ENCODE peak calls at places on chromosomes 16 and 17, in six cellular contexts. B is cardiac muscle cell, K is PC-9, Y is thoracic aorta, L is testis, S is Peyer's patch. U is an unnamed sample.

GRCh38 chr17:74772071-74772470 is 4.1 kb downstream of the NAT9 start:
- DNase-seq in S (no peak), L (no peak), Y (no peak), B (no peak), K (no peak), U (no peak)

GRCh38 chr16:48279199-48279598 is 31.9 kb upstream of the ABCC11 start:
- DNase-seq in S (no peak), K (no peak), L (no peak), B (no peak), Y (no peak), U (no peak)

GRCh38 chr16:48676836-48677235 is 66.9 kb upstream of the N4BP1 start:
- DNase-seq in S (no peak), B (peak; percentile 42), Y (no peak), L (no peak), K (no peak), U (no peak)

GRCh38 chr17:73757324-73757942 is 113.2 kb upstream of the SDK2 start:
- DNase-seq in K (no peak), Y (no peak), B (no peak), L (peak; percentile 36), S (no peak), U (no peak)

GRCh38 chr17:31724619-31725018 is 134.4 kb downstream of the COPRS start:
- DNase-seq in Y (no peak), B (peak; percentile 50), K (no peak), L (no peak), S (no peak), U (peak; percentile 63)

GRCh38 chr16:84724619-84725307 is 25.0 kb downstream of the USP10 start:
- DNase-seq in Y (no peak), B (no peak), K (no peak), S (no peak), L (no peak), U (no peak)

GRCh38 chr17:78535285-78536197 is 41.7 kb downstream of the DNAH17 start:
- DNase-seq in B (no peak), S (no peak), L (no peak), K (peak; percentile 84), Y (no peak), U (no peak)

GRCh38 chr16:48526058-48526957 is 83.7 kb downstream of the N4BP1 start:
- DNase-seq in S (peak; percentile 89), L (no peak), K (peak; percentile 74), Y (no peak), B (no peak), U (no peak)

GRCh38 chr17:1485748-1486376 is 6.6 kb downstream of the MYO1C start:
- DNase-seq in L (peak; percentile 61), Y (no peak), K (no peak), B (peak; percentile 69), S (peak; percentile 85), U (peak; percentile 89)

DNA sequence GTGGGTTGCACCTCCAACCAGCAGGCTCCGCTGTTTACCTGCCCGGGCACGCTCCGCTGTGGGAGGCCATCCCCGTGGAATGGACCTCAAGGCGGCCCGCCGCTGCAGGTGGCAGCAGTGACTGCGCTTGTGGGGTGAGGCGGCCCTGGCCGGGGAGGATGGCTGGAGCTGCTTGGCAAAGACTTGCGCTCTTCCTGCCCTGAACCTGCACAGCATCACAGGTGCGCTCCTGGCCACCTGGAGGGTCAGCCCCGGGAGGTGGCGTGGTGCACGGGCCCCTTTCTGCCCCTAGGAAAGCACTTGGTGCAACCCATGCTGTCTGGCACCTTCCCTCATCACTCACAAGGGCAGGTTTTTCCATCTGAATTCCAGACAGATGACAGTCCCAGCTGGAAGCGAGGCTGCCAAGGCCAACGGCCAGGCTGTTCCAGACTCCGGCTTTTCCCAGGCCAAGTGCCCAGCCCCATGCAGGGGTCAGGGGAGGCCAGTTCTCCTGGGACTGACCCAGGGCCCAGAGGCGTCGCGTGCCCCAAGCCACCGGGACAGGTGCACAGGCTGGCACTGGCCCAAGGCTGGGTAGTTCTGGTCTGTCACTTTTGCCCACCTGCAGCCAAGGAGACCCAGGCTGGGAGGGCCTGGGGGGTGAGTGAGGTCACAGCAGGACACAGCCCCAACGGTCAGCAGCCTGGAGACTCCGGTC is 13.3 kb downstream of the UTS2R start:
- DNase-seq in Y (peak; percentile 45), S (no peak), K (peak; percentile 46), B (no peak), L (peak; percentile 73), U (peak; percentile 31)
- H3K4me3 ChIP-seq in Y (peak overlapping the region; percentile 30), S (no peak overlapping the region), K (no peak overlapping the region), B (no peak overlapping the region), L (no peak overlapping the region), U (peak overlapping the region; percentile 16)

GRCh38 chr17:38429476-38430100 is 1.3 kb downstream of the ARHGAP23 start:
- DNase-seq in B (no peak), K (peak; percentile 58), S (no peak), Y (no peak), L (no peak), U (no peak)

GRCh38 chr17:38430316-38430715 is 2.1 kb downstream of the ARHGAP23 start:
- DNase-seq in L (no peak), K (no peak), Y (no peak), S (no peak), B (peak; percentile 78), U (no peak)

GRCh38 chr17:38430822-38431221 is 2.6 kb downstream of the ARHGAP23 start:
- DNase-seq in L (no peak), K (no peak), B (no peak), S (no peak), Y (no peak), U (no peak)

GRCh38 chr17:38434178-38434665 is 6.0 kb downstream of the ARHGAP23 start:
- DNase-seq in S (no peak), K (no peak), Y (no peak), L (no peak), B (no peak), U (no peak)

GRCh38 chr17:38431343-38432145 is 3.3 kb downstream of the ARHGAP23 start:
- DNase-seq in Y (no peak), L (no peak), K (no peak), S (no peak), B (no peak), U (no peak)
- H3K4me1 ChIP-seq in Y (peaks cover 34% of the 10 kb centered on the region), L (peaks cover 38% of the 10 kb centered on the region), K (peaks cover 27% of the 10 kb centered on the region), S (peaks cover 6% of the 10 kb centered on the region), B (peaks cover 11% of the 10 kb centered on the region), U (peaks cover 33% of the 10 kb centered on the region)

DNA sequence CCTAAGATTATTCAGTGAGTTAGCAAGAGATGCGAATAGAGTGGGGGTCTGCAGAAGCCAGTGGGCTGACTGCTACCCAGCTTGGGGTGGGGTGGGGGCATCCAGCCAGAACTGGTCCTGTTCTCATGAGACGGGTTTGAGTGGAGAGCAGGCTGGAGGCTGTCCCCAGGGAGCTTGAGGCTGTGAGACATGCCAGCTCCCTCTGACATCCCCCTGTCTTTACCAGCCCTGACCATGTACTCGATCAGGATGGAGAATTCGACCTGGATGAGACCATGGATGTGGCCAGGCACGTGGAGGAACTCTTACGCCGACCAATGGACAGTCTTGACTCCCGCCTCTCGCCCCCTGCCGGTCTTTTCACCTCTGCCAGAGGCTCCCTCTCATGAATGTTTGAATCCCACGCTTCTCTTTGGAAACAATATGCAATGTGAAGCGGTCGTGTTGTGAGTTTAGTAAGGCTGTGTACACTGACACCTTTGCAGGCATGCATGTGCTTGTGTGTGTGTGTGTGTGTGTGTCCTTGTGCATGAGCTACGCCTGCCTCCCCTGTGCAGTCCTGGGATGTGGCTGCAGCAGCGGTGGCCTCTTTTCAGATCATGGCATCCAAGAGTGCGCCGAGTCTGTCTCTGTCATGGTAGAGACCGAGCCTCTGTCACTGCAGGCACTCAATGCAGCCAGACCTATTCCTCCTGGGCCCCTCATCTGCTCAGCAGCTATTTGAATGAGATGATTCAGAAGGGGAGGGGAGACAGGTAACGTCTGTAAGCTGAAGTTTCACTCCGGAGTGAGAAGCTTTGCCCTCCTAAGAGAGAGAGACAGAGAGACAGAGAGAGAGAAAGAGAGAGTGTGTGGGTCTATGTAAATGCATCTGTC is 22.2 kb downstream of the STAT5A start:
- DNase-seq in Y (no peak), S (no peak), B (no peak), K (no peak), L (no peak), U (no peak)
- H3K27ac ChIP-seq in Y (peak overlapping the region; percentile 66), S (peak overlapping the region; percentile 85), B (peak overlapping the region; percentile 59), K (no peak overlapping the region), L (peak overlapping the region; percentile 80), U (peak overlapping the region; percentile 68)

DNA sequence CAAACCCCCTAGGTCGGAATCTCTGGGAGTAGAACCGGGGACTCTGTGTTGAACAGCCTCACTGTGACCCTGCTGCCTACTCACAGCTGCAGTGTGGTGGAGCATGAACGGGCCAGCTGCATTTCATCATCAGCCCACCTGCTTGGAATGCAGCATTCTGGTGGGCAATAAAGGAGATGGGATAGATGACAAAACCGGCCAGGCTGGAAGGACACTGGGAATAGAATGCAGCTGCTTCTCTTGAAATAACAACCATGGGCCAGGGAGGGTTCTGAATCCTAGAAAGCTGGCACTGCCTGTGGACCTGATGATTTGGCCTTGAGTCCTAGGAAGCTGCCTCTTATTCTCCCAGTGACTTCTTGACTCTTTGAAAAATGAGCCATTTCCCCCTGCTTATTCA is 23.5 kb downstream of the CFAP97D1 start:
- DNase-seq in K (no peak), B (no peak), Y (no peak), L (no peak), S (no peak), U (no peak)
- H3K4me3 ChIP-seq in K (no peak overlapping the region), B (no peak overlapping the region), Y (no peak overlapping the region), L (no peak overlapping the region), S (no peak overlapping the region), U (no peak overlapping the region)

DNA sequence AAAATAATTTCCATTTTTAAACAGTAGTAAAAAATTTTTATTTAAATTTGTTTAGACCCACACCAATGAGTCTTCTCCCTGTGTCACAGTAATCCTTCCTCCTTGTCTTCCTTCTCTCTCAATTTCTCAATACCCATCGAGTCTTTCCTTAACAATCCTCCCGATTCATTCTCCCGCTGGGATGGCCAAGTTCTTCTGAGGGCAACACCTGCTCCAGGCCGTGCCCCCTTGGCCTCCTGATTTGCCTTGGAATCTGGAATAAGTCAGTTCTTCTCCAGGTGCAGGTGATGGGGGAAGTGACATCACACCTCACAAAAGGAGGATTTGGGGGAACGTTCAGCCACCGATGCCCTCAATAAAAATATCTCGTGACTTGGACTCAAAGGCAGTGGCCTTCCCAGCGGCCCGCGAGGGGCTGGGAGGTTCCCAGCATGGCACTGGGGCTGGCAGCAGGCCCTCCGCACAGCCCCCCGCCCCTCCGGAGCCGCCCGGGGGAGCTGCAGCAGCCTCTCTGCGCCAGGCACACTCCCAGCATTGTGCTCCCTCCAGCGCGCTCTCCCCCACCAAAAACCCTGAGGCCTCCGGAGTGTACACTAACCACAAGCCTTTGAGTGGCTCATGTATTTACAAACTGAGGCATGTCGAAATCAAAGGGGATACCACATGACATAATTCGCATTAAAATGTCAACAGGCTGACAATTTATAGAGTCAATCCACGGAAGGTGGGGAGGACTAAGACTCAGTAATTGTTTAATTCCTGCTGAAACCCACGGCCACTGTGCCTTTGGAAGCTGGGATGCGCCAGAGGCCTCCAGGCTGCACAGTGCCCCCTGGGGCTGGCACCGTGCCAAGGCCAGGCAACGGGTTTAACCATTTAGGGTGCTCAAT is 120.5 kb downstream of the ZFHX3 start:
- DNase-seq in Y (no peak), L (no peak), B (peak; percentile 78), K (peak; percentile 97), S (no peak), U (no peak)
- H3K4me1 ChIP-seq in Y (peaks cover 15% of the 10 kb centered on the region), L (peaks cover 23% of the 10 kb centered on the region), B (peaks cover 12% of the 10 kb centered on the region), K (peaks cover 35% of the 10 kb centered on the region), S (no peaks in the 10 kb centered on the region), U (no peaks in the 10 kb centered on the region)

U was measured in ascending aorta.